ENCODE peak calls at places on chromosome 19, in six cellular contexts. Y is body of pancreas, S is spleen, Q is tibial nerve, D is uterus, J is IMR-90. V is an unnamed sample.
A peak's percentile ranks its signal among the peaks of the same experiment; 100 is the strongest.

GRCh38 chr19:55366790-55367189 is 3.5 kb downstream of the IL11 start:
- DNase-seq in Y (no peak), S (no peak), Q (no peak), D (no peak), J (no peak), V (no peak)

GRCh38 chr19:14416743-14417214 is 2.4 kb downstream of the DDX39A start:
- DNase-seq in Y (no peak), S (no peak), Q (no peak), D (no peak), J (no peak), V (peak; percentile 67)

GRCh38 chr19:47445937-47446402 is 25.7 kb downstream of the SLC8A2 start:
- DNase-seq in Y (peak; percentile 56), S (peak; percentile 92), Q (no peak), D (peak; percentile 82), J (no peak), V (peak; percentile 84)

GRCh38 chr19:850221-850978 is 1.7 kb upstream of the ELANE start:
- DNase-seq in Y (peak; percentile 91), S (peak; percentile 81), Q (peak; percentile 83), D (peak; percentile 88), J (peak; percentile 81), V (peak; percentile 92)

GRCh38 chr19:55467236-55468053 is 2.9 kb upstream of the C19orf85 start:
- DNase-seq in Y (peak; percentile 65), S (peak; percentile 93), Q (peak; percentile 63), D (peak; percentile 65), J (peak; percentile 65), V (peak; percentile 72)

GRCh38 chr19:50007947-50008346 is 17.2 kb downstream of the VRK3 start:
- DNase-seq in Y (no peak), S (no peak), Q (no peak), D (no peak), J (no peak), V (no peak)

GRCh38 chr19:37691881-37692504 is 27.6 kb downstream of the ZNF607 start:
- DNase-seq in Y (peak; percentile 66), S (peak; percentile 95), Q (peak; percentile 43), D (peak; percentile 81), J (peak; percentile 80), V (peak; percentile 74)

GRCh38 chr19:54109651-54110050 is 5.8 kb downstream of the TFPT start:
- DNase-seq in Y (no peak), S (no peak), Q (no peak), D (no peak), J (no peak), V (no peak)

GRCh38 chr19:34838248-34838647 is 65.2 kb upstream of the ZNF599 start:
- DNase-seq in Y (no peak), S (no peak), Q (no peak), D (no peak), J (no peak), V (no peak)

GRCh38 chr19:45767410-45767880 is 1.6 kb downstream of the SIX5 start:
- DNase-seq in Y (peak; percentile 88), S (no peak), Q (peak; percentile 81), D (peak; percentile 88), J (peak; percentile 89), V (peak; percentile 79)

GRCh38 chr19:51980116-51980736 is 6.4 kb downstream of the ZNF350 start:
- DNase-seq in Y (no peak), S (no peak), Q (no peak), D (no peak), J (no peak), V (no peak)

GRCh38 chr19:58492265-58492664 is 16.1 kb downstream of the ZNF446 start:
- DNase-seq in Y (no peak), S (no peak), Q (no peak), D (no peak), J (no peak), V (no peak)

GRCh38 chr19:50332264-50333038 is 3.3 kb upstream of the KCNC3 start:
- DNase-seq in Y (peak; percentile 60), S (peak; percentile 71), Q (no peak), D (no peak), J (no peak), V (no peak)

GRCh38 chr19:12786149-12786870 is 5.0 kb upstream of the JUNB start:
- DNase-seq in Y (peak; percentile 96), S (peak; percentile 92), Q (no peak), D (no peak), J (no peak), V (peak; percentile 93)

GRCh38 chr19:42363614-42364346 is 26.3 kb downstream of the CNFN start:
- DNase-seq in Y (no peak), S (no peak), Q (no peak), D (no peak), J (no peak), V (no peak)

GRCh38 chr19:35355851-35356460 is 2.3 kb upstream of the FFAR3 start:
- DNase-seq in Y (no peak), S (peak; percentile 30), Q (no peak), D (no peak), J (no peak), V (peak; percentile 8)

GRCh38 chr19:1850809-1851544 is 2.7 kb upstream of the REXO1 start:
- DNase-seq in Y (peak; percentile 13), S (peak; percentile 78), Q (no peak), D (no peak), J (no peak), V (no peak)

GRCh38 chr19:55082023-55082851 is 6.6 kb downstream of the EPS8L1 start:
- DNase-seq in Y (no peak), S (no peak), Q (no peak), D (no peak), J (peak; percentile 42), V (peak; percentile 89)

GRCh38 chr19:16113727-16114126 is 2.0 kb downstream of the RAB8A start:
- DNase-seq in Y (no peak), S (no peak), Q (no peak), D (no peak), J (no peak), V (no peak)

GRCh38 chr19:50264483-50265186 is 61.2 kb downstream of the MYH14 start:
- DNase-seq in Y (no peak), S (no peak), Q (no peak), D (no peak), J (no peak), V (no peak)

GRCh38 chr19:44725251-44725650 is 23.3 kb upstream of the BCL3 start:
- DNase-seq in Y (peak; percentile 87), S (peak; percentile 81), Q (no peak), D (no peak), J (no peak), V (peak; percentile 78)

GRCh38 chr19:52070496-52070895 is 21.9 kb upstream of the ZNF432 start:
- DNase-seq in Y (no peak), S (no peak), Q (no peak), D (no peak), J (peak; percentile 44), V (no peak)

GRCh38 chr19:4431808-4432674 is 25.6 kb downstream of the UBXN6 start:
- DNase-seq in Y (no peak), S (peak; percentile 80), Q (no peak), D (no peak), J (no peak), V (peak; percentile 33)

GRCh38 chr19:40174087-40174486 is 17.1 kb upstream of the MAP3K10 start:
- DNase-seq in Y (no peak), S (no peak), Q (no peak), D (no peak), J (no peak), V (no peak)

GRCh38 chr19:18599485-18599884 is 7.1 kb downstream of the CRLF1 start:
- DNase-seq in Y (no peak), S (no peak), Q (no peak), D (no peak), J (no peak), V (no peak)
- H3K4me1 ChIP-seq in Y (peaks cover 15% of the 10 kb centered on the region), S (peaks cover 39% of the 10 kb centered on the region), Q (peaks cover 18% of the 10 kb centered on the region), D (peaks cover 17% of the 10 kb centered on the region), J (peaks cover 2% of the 10 kb centered on the region), V (peaks cover 8% of the 10 kb centered on the region)

GRCh38 chr19:19448238-19448544 is 42.7 kb downstream of the GATAD2A start:
- DNase-seq in Y (peak; percentile 82), S (no peak), Q (no peak), D (no peak), J (no peak), V (peak; percentile 57)
- H3K4me3 ChIP-seq in Y (no peak overlapping the region), S (no peak overlapping the region), Q (no peak overlapping the region), D (no peak overlapping the region), J (no peak overlapping the region), V (no peak overlapping the region)

GRCh38 chr19:7534531-7534980 is 961 bp upstream of the PNPLA6 start:
- DNase-seq in Y (peak; percentile 57), S (no peak), Q (no peak), D (peak; percentile 80), J (peak; percentile 87), V (peak; percentile 72)

GRCh38 chr19:7533925-7534480 is 1.5 kb upstream of the PNPLA6 start:
- DNase-seq in Y (peak; percentile 90), S (peak; percentile 95), Q (peak; percentile 74), D (peak; percentile 89), J (peak; percentile 85), V (peak; percentile 96)

GRCh38 chr19:7535993-7536685 is 622 bp downstream of the PNPLA6 start:
- DNase-seq in Y (no peak), S (no peak), Q (no peak), D (no peak), J (no peak), V (no peak)

GRCh38 chr19:7535035-7535992 is at the start of gene PNPLA6:
- DNase-seq in Y (peak; percentile 97), S (peak; percentile 98), Q (peak; percentile 90), D (peak; percentile 96), J (peak; percentile 92), V (peak; percentile 95)

GRCh38 chr19:7533281-7533819 is 2.2 kb upstream of the PNPLA6 start:
- DNase-seq in Y (peak; percentile 60), S (peak; percentile 84), Q (peak; percentile 38), D (peak; percentile 67), J (peak; percentile 28), V (peak; percentile 43)
- TF ChIP-seq POLR2A in Y (no peak), S (no peak), Q (no peak), D (no peak), J (no peak), V (no peak)

GRCh38 chr19:48635966-48636858 is 967 bp downstream of the DBP start:
- DNase-seq in Y (no peak), S (peak; percentile 91), Q (no peak), D (peak; percentile 66), J (no peak), V (peak; percentile 77)

GRCh38 chr19:48636859-48637448 is at the start of gene DBP:
- DNase-seq in Y (peak; percentile 64), S (peak; percentile 93), Q (no peak), D (no peak), J (no peak), V (peak; percentile 91)

GRCh38 chr19:48634424-48635262 is 2.5 kb downstream of the DBP start:
- DNase-seq in Y (peak; percentile 98), S (peak; percentile 98), Q (peak; percentile 98), D (peak; percentile 97), J (peak; percentile 92), V (peak; percentile 98)

GRCh38 chr19:48634036-48634342 is 3.2 kb downstream of the DBP start:
- DNase-seq in Y (no peak), S (no peak), Q (no peak), D (no peak), J (no peak), V (no peak)

DNA sequence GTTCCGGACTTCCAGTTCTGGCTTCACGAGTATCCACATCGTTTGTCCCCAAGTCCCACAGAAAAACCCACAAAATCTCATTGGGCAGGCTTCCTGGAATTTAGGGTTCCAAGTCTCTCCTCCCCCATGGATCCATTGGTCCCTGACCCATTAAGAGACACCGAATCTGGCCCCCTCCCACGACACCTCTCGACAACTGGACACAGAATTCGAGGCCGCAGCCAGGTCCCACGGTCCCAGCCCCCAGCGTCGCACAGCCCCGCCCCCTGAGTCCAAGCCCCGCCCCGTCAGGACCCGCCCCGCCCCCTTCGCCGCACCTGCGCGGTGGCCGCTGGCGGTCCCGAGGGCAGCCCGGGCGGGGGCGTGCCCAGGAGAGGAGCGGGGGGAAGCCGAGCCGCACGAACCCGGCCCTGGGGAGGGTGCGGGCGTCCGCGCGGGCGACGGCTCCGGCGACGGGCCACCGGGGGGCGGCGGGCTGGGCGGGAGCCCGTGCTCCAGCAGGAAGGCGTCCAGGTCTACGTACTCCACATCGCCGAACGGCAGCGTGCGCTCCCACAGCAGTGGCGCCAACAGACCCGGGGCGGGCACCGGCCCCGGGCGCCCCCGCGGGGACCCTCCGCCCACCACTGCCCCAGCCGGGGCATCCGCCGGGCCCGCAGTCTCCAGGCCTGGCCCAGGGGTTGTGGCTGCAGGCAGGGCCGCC is 1.8 kb downstream of the DBP start:
- DNase-seq in Y (peak; percentile 72), S (peak; percentile 95), Q (peak; percentile 70), D (peak; percentile 75), J (no peak), V (peak; percentile 83)
- H3K4me1 ChIP-seq in Y (peaks cover 44% of the 10 kb centered on the region), S (peaks cover 88% of the 10 kb centered on the region), Q (peaks cover 41% of the 10 kb centered on the region), D (peaks cover 10% of the 10 kb centered on the region), J (peaks cover 39% of the 10 kb centered on the region), V (peaks cover 77% of the 10 kb centered on the region)